ENCODE peak calls at places on chromosomes 12 and 14, in five cellular contexts. C is hippocampal formation, J is GM03348, I is BE2C, W is nucleus accumbens. Q is an unnamed sample.
A peak's percentile ranks its signal among the peaks of the same experiment; 100 is the strongest.

GRCh38 chr12:108635201-108635996 is 1.7 kb upstream of the SELPLG start:
- DNase-seq in C (no peak), J (no peak), I (no peak), W (no peak), Q (no peak)

GRCh38 chr14:92693998-92694780 is 54.2 kb downstream of the LGMN start:
- DNase-seq in C (no peak), J (no peak), I (no peak), W (no peak), Q (no peak)

GRCh38 chr12:59164226-59164625 is 243.9 kb upstream of the LRIG3 start:
- DNase-seq in C (no peak), J (no peak), I (no peak), W (no peak), Q (no peak)

GRCh38 chr14:105891631-105892452 is 365.5 kb downstream of the TMEM121 start:
- DNase-seq in C (no peak), J (no peak), I (peak; percentile 6), W (no peak), Q (no peak)

GRCh38 chr14:70893842-70894237 is 13.4 kb upstream of the PCNX1 start:
- DNase-seq in C (no peak), J (no peak), I (no peak), W (no peak), Q (no peak)

GRCh38 chr12:82425241-82425640 is 66.9 kb downstream of the METTL25 start:
- DNase-seq in C (no peak), J (peak; percentile 3), I (no peak), W (no peak), Q (peak; percentile 29)

GRCh38 chr12:64900540-64900939 is 76.1 kb downstream of the TBC1D30 start:
- DNase-seq in C (no peak), J (peak; percentile 36), I (no peak), W (no peak), Q (no peak)

GRCh38 chr14:95770777-95771176 is 56.9 kb upstream of the TCL1A start:
- DNase-seq in C (no peak), J (no peak), I (peak; percentile 20), W (no peak), Q (no peak)

GRCh38 chr12:75877588-75878381 is 153.8 kb downstream of the PHLDA1 start:
- DNase-seq in C (no peak), J (peak; percentile 9), I (peak; percentile 18), W (no peak), Q (no peak)